ENCODE peak calls at places on chromosomes 2 and 18, in six cellular contexts. T is progenitor cell of endocrine pancreas; N is activated CD4-positive, alpha-beta T cell treated with anti-CD3 and anti-CD28 coated beads, Interleukin-2, amount 50 U/mL, for 1 hour; J is stimulated activated naive CD8-positive, alpha-beta T cell treated with anti-CD3 and anti-CD28 coated beads, Interleukin-15, amount 100 ng/mL, for 72 hours; S is D341Med; Z is chondrocyte. D is an unnamed sample.

GRCh38 chr2:121333834-121334558 is 49.0 kb upstream of the TFCP2L1 start:
- DNase-seq in T (no peak), N (no peak), J (no peak), S (no peak), Z (no peak), D (no peak)

GRCh38 chr2:172986040-172986439 is 89.6 kb upstream of the MAP3K20 start:
- DNase-seq in T (no peak), N (no peak), J (no peak), S (no peak), Z (no peak), D (peak; percentile 42)

GRCh38 chr2:225668606-225669266 is 269.2 kb downstream of the NYAP2 start:
- DNase-seq in T (no peak), N (no peak), J (no peak), S (peak; percentile 49), Z (no peak), D (peak; percentile 80)

GRCh38 chr2:49003206-49003605 is 151.1 kb downstream of the FSHR start:
- DNase-seq in T (no peak), N (no peak), J (no peak), S (no peak), Z (no peak), D (no peak)

GRCh38 chr2:98598781-98599428 is 9.4 kb downstream of the COA5 start:
- DNase-seq in T (no peak), N (no peak), J (no peak), S (no peak), Z (no peak), D (peak; percentile 74)

GRCh38 chr2:33498291-33498956 is 22.0 kb downstream of the RASGRP3 start:
- DNase-seq in T (no peak), N (no peak), J (no peak), S (no peak), Z (no peak), D (no peak)

GRCh38 chr2:106057206-106057605 is 136.9 kb downstream of the UXS1 start:
- DNase-seq in T (no peak), N (peak; percentile 35), J (no peak), S (no peak), Z (no peak), D (peak; percentile 72)

GRCh38 chr2:172743143-172743542 is 7.5 kb downstream of the RAPGEF4 start:
- DNase-seq in T (no peak), N (no peak), J (no peak), S (no peak), Z (no peak), D (no peak)

GRCh38 chr2:16057661-16058060 is 117.3 kb downstream of the MYCN start:
- DNase-seq in T (no peak), N (no peak), J (no peak), S (no peak), Z (no peak), D (no peak)

GRCh38 chr2:241551599-241551997 is 6.9 kb upstream of the BOK start:
- DNase-seq in T (no peak), N (no peak), J (no peak), S (peak; percentile 13), Z (peak; percentile 46), D (no peak)

GRCh38 chr18:10739152-10739551 is 213.3 kb downstream of the NAPG start:
- DNase-seq in T (no peak), N (no peak), J (no peak), S (no peak), Z (no peak), D (no peak)

GRCh38 chr18:63155169-63155852 is 164.3 kb downstream of the BCL2 start:
- DNase-seq in T (peak; percentile 54), N (peak; percentile 74), J (peak; percentile 82), S (peak; percentile 89), Z (no peak), D (peak; percentile 44)

GRCh38 chr2:121694398-121695178 is 42.1 kb downstream of the NIFK start:
- DNase-seq in T (no peak), N (no peak), J (no peak), S (no peak), Z (peak; percentile 34), D (peak; percentile 51)

GRCh38 chr18:55869965-55870585 is 282.1 kb upstream of the TCF4 start:
- DNase-seq in T (no peak), N (no peak), J (no peak), S (no peak), Z (no peak), D (peak; percentile 49)

GRCh38 chr2:234950730-234951385 is 959 bp upstream of the SH3BP4 start:
- DNase-seq in T (no peak), N (no peak), J (no peak), S (peak; percentile 14), Z (no peak), D (no peak)

GRCh38 chr2:72989770-72990556 is 72.6 kb downstream of the EMX1 start:
- DNase-seq in T (no peak), N (no peak), J (no peak), S (peak; percentile 2), Z (peak; percentile 76), D (no peak)

GRCh38 chr2:46717733-46718121 is 197.9 kb downstream of the MCFD2 start:
- DNase-seq in T (no peak), N (no peak), J (no peak), S (no peak), Z (no peak), D (no peak)

GRCh38 chr18:22172594-22173049 is 3.2 kb downstream of the GATA6 start:
- DNase-seq in T (no peak), N (no peak), J (no peak), S (no peak), Z (no peak), D (no peak)

GRCh38 chr2:236177604-236177966 is 9.4 kb upstream of the GBX2 start:
- DNase-seq in T (no peak), N (no peak), J (no peak), S (peak; percentile 74), Z (no peak), D (peak; percentile 45)

GRCh38 chr2:24342110-24342910 is 18.0 kb downstream of the ITSN2 start:
- DNase-seq in T (no peak), N (no peak), J (no peak), S (no peak), Z (no peak), D (no peak)

GRCh38 chr2:200125463-200125862 is 170.1 kb downstream of the MAIP1 start:
- DNase-seq in T (no peak), N (no peak), J (no peak), S (no peak), Z (no peak), D (no peak)

GRCh38 chr2:166090346-166090745 is 37.5 kb downstream of the SCN1A start:
- DNase-seq in T (no peak), N (no peak), J (no peak), S (no peak), Z (no peak), D (no peak)

GRCh38 chr2:126978333-126978732 is 79.6 kb downstream of the TEX51 start:
- DNase-seq in T (no peak), N (no peak), J (no peak), S (no peak), Z (no peak), D (no peak)

GRCh38 chr2:119234021-119235019 is 10.7 kb downstream of the STEAP3 start:
- DNase-seq in T (peak; percentile 59), N (no peak), J (no peak), S (peak; percentile 69), Z (no peak), D (peak; percentile 37)

GRCh38 chr2:213787869-213788268 is 503.6 kb downstream of the SPAG16 start:
- DNase-seq in T (no peak), N (no peak), J (no peak), S (no peak), Z (no peak), D (no peak)

GRCh38 chr2:221455214-221455613 is 116.9 kb downstream of the EPHA4 start:
- DNase-seq in T (no peak), N (no peak), J (no peak), S (peak; percentile 38), Z (no peak), D (no peak)

GRCh38 chr2:26182441-26182840 is 9.6 kb downstream of the GAREM2 start:
- DNase-seq in T (no peak), N (no peak), J (no peak), S (no peak), Z (no peak), D (no peak)

GRCh38 chr2:85945576-85945975 is 56.8 kb upstream of the ST3GAL5 start:
- DNase-seq in T (no peak), N (no peak), J (no peak), S (no peak), Z (no peak), D (no peak)

GRCh38 chr2:45170191-45170975 is 161.1 kb upstream of the SIX2 start:
- DNase-seq in T (no peak), N (no peak), J (no peak), S (no peak), Z (no peak), D (no peak)

D was measured in epithelial cell of esophagus.